ENCODE peak calls at places on chromosomes 13 and 19, in five cellular contexts. T is K562, K is heart left ventricle, M is IMR-90, Q is A549. U is an unnamed sample.

GRCh38 chr13:65530688-65531087 is 1699.4 kb downstream of the PCDH9 start:
- DNase-seq in T (no peak), K (no peak), M (no peak), Q (no peak), U (no peak)

GRCh38 chr13:102132896-102133295 is 269.0 kb downstream of the FGF14 start:
- DNase-seq in T (no peak), K (no peak), M (no peak), Q (no peak), U (no peak)

GRCh38 chr13:103100795-103101194 is 34.6 kb upstream of the SLC10A2 start:
- DNase-seq in T (no peak), K (no peak), M (no peak), Q (no peak), U (no peak)

GRCh38 chr19:50713556-50714236 is 5.9 kb downstream of the SHANK1 start:
- DNase-seq in T (no peak), K (no peak), M (no peak), Q (no peak), U (no peak)

GRCh38 chr19:13427273-13428051 is 78.8 kb downstream of the CACNA1A start:
- DNase-seq in T (no peak), K (no peak), M (no peak), Q (no peak), U (no peak)

GRCh38 chr13:29917573-29918091 is 67.2 kb upstream of the UBL3 start:
- DNase-seq in T (no peak), K (no peak), M (peak), Q (no peak), U (peak)

GRCh38 chr19:48874309-48875135 is 2.3 kb downstream of the PPP1R15A start:
- DNase-seq in T (peak), K (peak), M (peak), Q (peak), U (no peak)

GRCh38 chr13:98854448-98854847 is 102.0 kb upstream of the SLC15A1 start:
- DNase-seq in T (no peak), K (no peak), M (no peak), Q (no peak), U (no peak)

GRCh38 chr13:100542546-100543156 is 45.9 kb downstream of the GGACT start:
- DNase-seq in T (peak), K (no peak), M (peak), Q (peak), U (peak)

GRCh38 chr13:99386495-99386894 is 79.3 kb upstream of the GPR183 start:
- DNase-seq in T (no peak), K (no peak), M (no peak), Q (no peak), U (no peak)

GRCh38 chr19:12751635-12752034 is at the start of gene BEST2:
- DNase-seq in T (no peak), K (no peak), M (no peak), Q (no peak), U (no peak)

GRCh38 chr19:15450528-15450890 is 753 bp upstream of the WIZ start:
- DNase-seq in T (no peak), K (no peak), M (no peak), Q (no peak), U (no peak)

GRCh38 chr19:15454371-15454800 is 4.6 kb upstream of the WIZ start:
- DNase-seq in T (no peak), K (peak), M (no peak), Q (peak), U (no peak)

GRCh38 chr19:15452111-15453047 is 2.6 kb upstream of the WIZ start:
- DNase-seq in T (peak), K (peak), M (peak), Q (peak), U (no peak)

GRCh38 chr19:15453906-15454305 is 4.2 kb upstream of the WIZ start:
- DNase-seq in T (no peak), K (no peak), M (no peak), Q (no peak), U (no peak)

DNA sequence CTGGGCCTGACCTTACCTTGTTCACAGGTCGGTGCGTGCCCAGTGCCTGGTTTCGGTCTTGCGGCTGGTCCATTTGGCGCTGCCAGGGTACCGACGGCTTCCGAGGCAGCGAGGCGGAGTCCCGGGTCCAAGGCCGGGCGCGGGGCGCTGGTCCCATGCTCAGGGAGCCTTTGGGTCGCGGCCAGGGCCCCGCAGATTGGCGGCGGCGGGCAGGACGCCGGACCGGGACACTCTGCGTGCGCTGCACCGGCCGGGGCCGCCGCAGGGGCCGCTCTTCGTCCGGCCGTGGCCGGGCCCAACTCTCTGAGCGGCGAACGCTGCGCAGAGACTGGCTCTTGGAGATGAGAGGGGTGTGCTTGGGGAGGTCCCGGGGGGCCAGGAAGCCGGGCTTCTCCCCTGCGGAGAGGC is 3.3 kb upstream of the WIZ start:
- DNase-seq in T (no peak), K (peak), M (no peak), Q (no peak), U (no peak)
- H3K4me3 ChIP-seq in T (peak), K (peak), M (peak), Q (no peak), U (peak)

GRCh38 chr19:7919681-7920519 is at the start of gene SNAPC2:
- DNase-seq in T (peak), K (peak), M (peak), Q (peak), U (peak)
- TF ChIP-seq POLR2A in T (peak), K (no peak), M (no peak), Q (peak), U (peak)

GRCh38 chr19:55579766-55580621 is 654 bp downstream of the ZNF579 start:
- DNase-seq in T (peak), K (no peak), M (peak), Q (peak), U (no peak)

GRCh38 chr19:55581145-55581827 is 638 bp upstream of the ZNF579 start:
- DNase-seq in T (peak), K (no peak), M (no peak), Q (peak), U (no peak)

GRCh38 chr19:55578031-55578760 is 2.5 kb downstream of the ZNF579 start:
- DNase-seq in T (no peak), K (no peak), M (no peak), Q (no peak), U (no peak)

GRCh38 chr19:55580628-55581144 is at the start of gene ZNF579:
- DNase-seq in T (peak), K (peak), M (peak), Q (peak), U (no peak)

DNA sequence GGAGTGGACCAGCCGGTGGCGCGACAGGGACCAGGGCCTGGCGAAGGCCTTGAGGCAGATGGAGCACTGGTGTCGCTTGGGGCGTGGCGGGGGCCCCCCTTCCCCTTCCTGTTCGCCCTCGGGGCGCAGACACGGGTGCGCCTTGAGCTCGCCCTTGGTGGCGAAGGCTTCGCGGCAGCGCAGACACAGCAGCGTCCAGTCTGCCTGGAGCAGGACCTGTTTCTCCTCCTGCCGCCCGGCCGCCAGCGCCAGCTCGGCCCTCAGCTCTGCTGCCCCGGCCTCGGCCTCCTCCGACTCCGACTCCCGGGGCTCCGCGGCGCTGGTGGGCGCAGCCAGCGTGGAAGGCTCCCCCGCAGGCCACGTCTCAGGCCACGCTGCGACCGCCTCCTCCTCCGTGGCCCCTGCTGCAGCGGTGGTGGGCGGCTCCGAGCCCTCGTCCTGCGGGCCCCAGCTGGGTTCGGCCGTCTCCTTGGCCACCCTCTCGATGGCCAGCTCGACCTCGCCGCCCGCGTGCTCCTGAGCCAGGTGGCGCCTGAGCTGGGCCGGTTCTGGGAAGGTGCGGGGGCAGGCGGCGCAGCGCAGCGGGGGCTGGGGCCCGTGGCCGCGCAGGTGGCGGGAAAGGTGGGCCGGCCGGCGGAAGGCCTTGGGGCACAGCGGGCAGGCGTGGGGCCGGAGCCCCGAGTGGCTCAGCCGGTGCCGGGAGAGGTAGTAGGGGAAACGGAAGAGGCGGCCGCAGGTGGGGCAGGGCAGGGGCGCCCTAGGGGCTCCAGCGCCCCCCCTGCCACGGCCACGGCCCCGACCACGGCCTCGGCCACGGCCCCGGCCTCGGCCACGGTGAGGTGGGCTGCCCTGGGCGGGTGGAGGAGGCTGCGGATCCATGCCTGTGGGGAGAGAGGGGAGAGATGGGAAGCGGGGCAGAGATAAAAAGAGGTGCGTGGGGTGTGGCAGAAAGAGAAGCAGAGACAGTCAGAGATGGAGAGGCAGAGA is 1.6 kb downstream of the ZNF579 start:
- DNase-seq in T (no peak), K (no peak), M (no peak), Q (no peak), U (no peak)
- H3K4me3 ChIP-seq in T (peak), K (peak), M (peak), Q (peak), U (peak)

GRCh38 chr13:20165417-20166257 is 4.8 kb upstream of the GJA3 start:
- DNase-seq in T (no peak), K (no peak), M (peak), Q (no peak), U (no peak)
- TF ChIP-seq POLR2A in T (no peak), K (no peak), M (no peak), Q (no peak), U (no peak)

GRCh38 chr19:46133101-46133627 is 8.7 kb upstream of the IGFL3 start:
- DNase-seq in T (no peak), K (peak), M (peak), Q (peak), U (no peak)

GRCh38 chr19:46131485-46132143 is 7.1 kb upstream of the IGFL3 start:
- DNase-seq in T (no peak), K (no peak), M (no peak), Q (no peak), U (no peak)

GRCh38 chr19:46134527-46134926 is 10.0 kb upstream of the IGFL3 start:
- DNase-seq in T (no peak), K (no peak), M (peak), Q (no peak), U (no peak)

GRCh38 chr19:46133777-46134231 is 9.3 kb upstream of the IGFL3 start:
- DNase-seq in T (no peak), K (no peak), M (no peak), Q (no peak), U (no peak)

DNA sequence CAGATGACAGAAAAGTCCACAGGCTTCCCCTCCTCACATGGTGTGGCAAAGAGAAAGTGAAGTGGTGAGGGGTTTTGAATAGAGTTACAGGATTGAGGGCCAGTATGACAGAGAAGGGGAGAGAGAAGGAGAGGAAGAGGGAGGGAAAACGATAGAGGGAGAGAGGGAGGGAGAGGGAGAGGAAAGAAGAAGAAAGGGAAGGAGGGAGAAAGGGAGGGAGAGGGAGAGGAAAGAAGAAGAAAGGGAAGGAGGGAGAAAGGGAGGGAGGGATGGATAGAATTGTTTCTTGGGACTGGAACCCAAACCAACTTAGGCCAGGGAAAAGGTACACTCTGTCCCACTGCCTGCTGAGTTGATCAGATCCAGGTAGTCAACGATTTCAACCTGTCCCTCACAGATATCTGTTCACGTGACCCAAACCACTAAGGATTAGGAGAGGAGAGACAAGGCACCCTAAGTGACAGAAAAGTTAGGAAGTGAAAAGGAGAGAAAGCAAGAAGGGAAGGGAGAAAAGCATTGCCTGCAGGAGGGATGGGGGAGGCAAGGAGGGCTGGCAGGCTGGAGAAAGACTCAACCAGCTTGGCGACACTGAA is 8.1 kb upstream of the IGFL3 start:
- DNase-seq in T (no peak), K (no peak), M (no peak), Q (no peak), U (no peak)
- H3K4me3 ChIP-seq in T (no peak), K (no peak), M (peak), Q (no peak), U (no peak)

DNA sequence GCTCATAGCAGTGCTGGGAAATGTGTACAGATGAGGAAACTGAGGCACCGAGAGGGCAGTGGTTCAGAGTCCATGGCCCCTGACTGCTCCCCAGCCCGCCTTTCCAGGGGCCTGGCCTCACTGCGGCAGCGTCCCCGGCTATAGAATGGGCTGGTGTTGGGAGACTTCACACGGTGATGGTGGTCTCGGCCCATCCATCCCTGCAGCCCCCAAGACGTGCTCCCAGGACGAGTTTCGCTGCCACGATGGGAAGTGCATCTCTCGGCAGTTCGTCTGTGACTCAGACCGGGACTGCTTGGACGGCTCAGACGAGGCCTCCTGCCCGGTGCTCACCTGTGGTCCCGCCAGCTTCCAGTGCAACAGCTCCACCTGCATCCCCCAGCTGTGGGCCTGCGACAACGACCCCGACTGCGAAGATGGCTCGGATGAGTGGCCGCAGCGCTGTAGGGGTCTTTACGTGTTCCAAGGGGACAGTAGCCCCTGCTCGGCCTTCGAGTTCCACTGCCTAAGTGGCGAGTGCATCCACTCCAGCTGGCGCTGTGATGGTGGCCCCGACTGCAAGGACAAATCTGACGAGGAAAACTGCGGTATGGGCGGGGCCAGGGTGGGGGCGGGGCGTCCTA is 15.9 kb downstream of the LDLR start:
- DNase-seq in T (peak), K (no peak), M (no peak), Q (no peak), U (no peak)
- TF ChIP-seq POLR2A in T (peak), K (no peak), M (no peak), Q (no peak), U (no peak)

GRCh38 chr19:4452230-4452990 is 5.2 kb downstream of the UBXN6 start:
- DNase-seq in T (no peak), K (no peak), M (no peak), Q (no peak), U (no peak)

GRCh38 chr19:4455742-4456565 is 1.6 kb downstream of the UBXN6 start:
- DNase-seq in T (peak), K (peak), M (peak), Q (no peak), U (no peak)

GRCh38 chr19:4454621-4454951 is 3.0 kb downstream of the UBXN6 start:
- DNase-seq in T (no peak), K (no peak), M (no peak), Q (no peak), U (no peak)

GRCh38 chr19:4454952-4455738 is 2.4 kb downstream of the UBXN6 start:
- DNase-seq in T (peak), K (no peak), M (peak), Q (no peak), U (no peak)

GRCh38 chr19:4453232-4454179 is 4.1 kb downstream of the UBXN6 start:
- DNase-seq in T (no peak), K (no peak), M (no peak), Q (no peak), U (no peak)
- H3K4me3 ChIP-seq in T (no peak), K (no peak), M (no peak), Q (no peak), U (no peak)

GRCh38 chr19:1271528-1272422 is 2.6 kb downstream of the CIRBP start:
- DNase-seq in T (no peak), K (no peak), M (no peak), Q (no peak), U (no peak)
- TF ChIP-seq POLR2A in T (peak), K (no peak), M (no peak), Q (no peak), U (no peak)

DNA sequence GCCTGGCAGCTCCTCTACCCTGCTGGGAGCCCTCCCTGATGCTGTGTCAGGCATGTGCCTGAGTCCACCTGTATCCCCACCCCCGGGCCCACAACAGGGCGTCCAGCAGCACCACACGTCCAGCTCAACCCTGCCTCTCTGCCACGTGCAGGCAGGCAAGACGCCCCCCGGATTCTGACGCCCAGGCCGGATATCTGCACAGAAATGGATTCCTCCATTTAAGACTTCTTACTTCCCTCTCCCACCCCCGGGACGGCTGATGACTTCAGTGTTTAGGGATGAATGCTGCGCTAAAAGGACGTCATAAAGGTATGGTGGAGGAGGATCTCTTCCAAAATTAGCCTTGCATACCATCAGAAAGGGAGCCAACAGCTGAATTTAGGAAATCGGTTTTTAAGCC is 10.2 kb downstream of the PEPD start:
- DNase-seq in T (no peak), K (no peak), M (no peak), Q (no peak), U (no peak)
- H3K4me3 ChIP-seq in T (no peak), K (no peak), M (no peak), Q (no peak), U (no peak)

GRCh38 chr19:38193445-38193844 is 30.6 kb downstream of the DPF1 start:
- DNase-seq in T (no peak), K (no peak), M (no peak), Q (no peak), U (no peak)

GRCh38 chr19:38196245-38196837 is 27.7 kb downstream of the DPF1 start:
- DNase-seq in T (no peak), K (no peak), M (no peak), Q (no peak), U (no peak)

GRCh38 chr19:38194061-38194701 is 29.8 kb downstream of the DPF1 start:
- DNase-seq in T (no peak), K (no peak), M (no peak), Q (peak), U (no peak)

GRCh38 chr19:38196948-38197656 is 26.9 kb downstream of the DPF1 start:
- DNase-seq in T (no peak), K (no peak), M (no peak), Q (no peak), U (no peak)

DNA sequence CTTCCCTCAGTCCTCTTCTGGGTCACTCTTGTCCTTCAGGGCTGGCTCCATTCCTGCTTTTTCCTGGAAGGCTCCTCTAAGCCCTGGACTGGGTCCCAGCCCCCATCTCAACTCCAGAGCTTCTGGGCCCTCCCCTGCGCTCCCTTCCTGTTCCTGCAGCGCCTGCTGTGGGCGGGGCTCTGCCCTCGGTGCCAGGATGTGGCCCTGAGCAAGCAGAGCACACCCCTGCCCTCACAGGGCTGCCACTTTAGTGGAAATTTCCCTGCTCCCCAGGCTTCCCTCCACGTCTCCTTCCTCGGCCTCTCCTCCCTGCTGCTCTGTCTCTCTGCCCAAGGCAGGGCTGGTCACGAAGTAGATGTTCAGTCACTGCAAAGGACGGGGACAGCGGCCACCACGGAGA is 28.8 kb downstream of the DPF1 start:
- DNase-seq in T (no peak), K (no peak), M (no peak), Q (no peak), U (no peak)
- TF ChIP-seq POLR2A in T (no peak), K (no peak), M (no peak), Q (no peak), U (no peak)

U was measured in vagina.